ENCODE peak calls at places on chromosomes 11 and 22, in four cellular contexts. One of them, this sample, is unnamed.

GRCh38 chr11:40381481-40381880 is 1078.0 kb downstream of the LRRC4C start:
- DNase-seq in HCEC 1CT: no peak
- DNase-seq in dorsolateral prefrontal cortex: no peak
- DNase-seq in fibroblast of lung: no peak
- DNase-seq in this sample: no peak

GRCh38 chr11:289706-290620 is 1.0 kb downstream of the PGGHG start:
- DNase-seq in HCEC 1CT: no peak
- DNase-seq in dorsolateral prefrontal cortex: no peak
- DNase-seq in fibroblast of lung: no peak
- DNase-seq in this sample: no peak

GRCh38 chr11:102323542-102324261 is 6.4 kb downstream of the BIRC3 start:
- DNase-seq in HCEC 1CT: peak; percentile 83
- DNase-seq in dorsolateral prefrontal cortex: no peak
- DNase-seq in fibroblast of lung: peak; percentile 75
- DNase-seq in this sample: no peak

GRCh38 chr22:43135565-43135964 is 7.6 kb downstream of the MCAT start:
- DNase-seq in HCEC 1CT: no peak
- DNase-seq in dorsolateral prefrontal cortex: no peak
- DNase-seq in fibroblast of lung: no peak
- DNase-seq in this sample: no peak

GRCh38 chr22:20384171-20384570 is 9.8 kb upstream of the ZNF74 start:
- DNase-seq in HCEC 1CT: no peak
- DNase-seq in dorsolateral prefrontal cortex: no peak
- DNase-seq in fibroblast of lung: no peak
- DNase-seq in this sample: no peak

GRCh38 chr11:112783945-112784322 is 177.3 kb upstream of the NCAM1 start:
- DNase-seq in HCEC 1CT: no peak
- DNase-seq in dorsolateral prefrontal cortex: no peak
- DNase-seq in fibroblast of lung: no peak
- DNase-seq in this sample: no peak

GRCh38 chr11:17600316-17601205 is 53.5 kb downstream of the OTOG start:
- DNase-seq in HCEC 1CT: no peak
- DNase-seq in dorsolateral prefrontal cortex: no peak
- DNase-seq in fibroblast of lung: no peak
- DNase-seq in this sample: no peak

GRCh38 chr11:58927393-58928081 is 11.8 kb upstream of the GLYATL1 start:
- DNase-seq in HCEC 1CT: peak; percentile 28
- DNase-seq in dorsolateral prefrontal cortex: no peak
- DNase-seq in fibroblast of lung: peak; percentile 31
- DNase-seq in this sample: no peak

GRCh38 chr11:8277691-8278090 is 14.0 kb upstream of the LMO1 start:
- DNase-seq in HCEC 1CT: no peak
- DNase-seq in dorsolateral prefrontal cortex: no peak
- DNase-seq in fibroblast of lung: no peak
- DNase-seq in this sample: no peak